ENCODE peak calls at places on chromosomes 7 and 10, in seven cellular contexts. A is effector memory CD4-positive, alpha-beta T cell; H is H7; G is tibial artery; U is IMR-90; N is PC-9; C is CD8-positive, alpha-beta memory T cell. V is an unnamed sample.
A peak's percentile ranks its signal among the peaks of the same experiment; 100 is the strongest.

GRCh38 chr7:66964391-66964790 is 31.0 kb downstream of the SBDS start:
- DNase-seq in C (no peak), U (peak; percentile 65), A (no peak), H (no peak), G (no peak), N (no peak), V (no peak)

GRCh38 chr7:151008511-151009323 is 15.6 kb downstream of the ATG9B start:
- DNase-seq in N (no peak), U (no peak), G (no peak), H (peak; percentile 97), C (peak; percentile 76), A (peak; percentile 71), V (peak; percentile 69)

GRCh38 chr7:147153571-147153970 is 1037.0 kb downstream of the CNTNAP2 start:
- DNase-seq in C (no peak), G (no peak), N (no peak), U (no peak), A (no peak), H (no peak), V (no peak)

GRCh38 chr7:32223721-32224120 is 153.5 kb upstream of the PDE1C start:
- DNase-seq in A (no peak), C (no peak), U (no peak), N (no peak), H (no peak), G (no peak), V (no peak)

GRCh38 chr10:112832361-112832878 is 117.6 kb upstream of the TCF7L2 start:
- DNase-seq in U (peak; percentile 18), N (peak; percentile 43), A (no peak), C (no peak), H (peak; percentile 89), G (no peak), V (no peak)

GRCh38 chr7:16579216-16579615 is 52.6 kb downstream of the LRRC72 start:
- DNase-seq in U (no peak), C (no peak), A (no peak), N (no peak), H (no peak), G (no peak), V (no peak)

GRCh38 chr7:12220321-12221046 is 9.4 kb downstream of the TMEM106B start:
- DNase-seq in U (no peak), N (no peak), H (no peak), C (no peak), A (no peak), G (no peak), V (no peak)

GRCh38 chr7:1438821-1439220 is 20.4 kb downstream of the MICALL2 start:
- DNase-seq in N (no peak), G (no peak), H (no peak), A (no peak), U (no peak), C (no peak), V (no peak)

GRCh38 chr7:36564500-36564899 is 159.8 kb downstream of the AOAH start:
- DNase-seq in U (no peak), A (no peak), G (no peak), H (no peak), C (no peak), N (no peak), V (no peak)

GRCh38 chr7:69739906-69740545 is 141.8 kb downstream of the AUTS2 start:
- DNase-seq in U (no peak), N (no peak), A (no peak), G (peak; percentile 29), H (no peak), C (no peak), V (no peak)

GRCh38 chr7:95421847-95422444 is 12.9 kb downstream of the PON2 start:
- DNase-seq in H (no peak), A (no peak), G (no peak), N (no peak), C (no peak), U (peak; percentile 36), V (no peak)

GRCh38 chr10:124741281-124741921 is 2.8 kb downstream of the FAM53B start:
- DNase-seq in A (peak; percentile 57), G (peak; percentile 86), U (peak; percentile 64), N (peak; percentile 65), H (peak; percentile 91), C (peak; percentile 69), V (peak; percentile 84)

GRCh38 chr10:124738441-124738840 is 5.7 kb downstream of the FAM53B start:
- DNase-seq in G (no peak), C (no peak), U (no peak), H (no peak), N (no peak), A (no peak), V (no peak)

GRCh38 chr10:124739119-124739921 is 4.9 kb downstream of the FAM53B start:
- DNase-seq in H (no peak), U (no peak), A (no peak), C (no peak), N (no peak), G (no peak), V (no peak)

GRCh38 chr10:124740374-124741280 is 3.6 kb downstream of the FAM53B start:
- DNase-seq in H (no peak), G (peak; percentile 79), C (no peak), A (no peak), N (no peak), U (peak; percentile 41), V (no peak)

GRCh38 chr10:124739996-124740373 is 4.2 kb downstream of the FAM53B start:
- DNase-seq in U (no peak), A (no peak), G (no peak), C (no peak), H (no peak), N (no peak), V (no peak)
- H3K27me3 ChIP-seq in U (no peaks in the 10 kb centered on the region), A (no peaks in the 10 kb centered on the region), G (no peaks in the 10 kb centered on the region), C (no peaks in the 10 kb centered on the region), H (peaks cover 9% of the 10 kb centered on the region), N (no peaks in the 10 kb centered on the region), V (no peaks in the 10 kb centered on the region)

GRCh38 chr10:339038-339391 is 203.8 kb downstream of the ZMYND11 start:
- DNase-seq in A (no peak), U (peak; percentile 11), H (peak; percentile 18), C (no peak), N (peak; percentile 27), G (no peak), V (no peak)

GRCh38 chr10:335151-335800 is 200.0 kb downstream of the ZMYND11 start:
- DNase-seq in A (no peak), H (peak; percentile 30), U (peak; percentile 44), C (no peak), G (no peak), N (no peak), V (no peak)

GRCh38 chr10:338176-339037 is 203.2 kb downstream of the ZMYND11 start:
- DNase-seq in H (no peak), C (no peak), A (no peak), U (peak; percentile 16), G (no peak), N (peak; percentile 49), V (no peak)

GRCh38 chr10:340646-341045 is 205.4 kb downstream of the ZMYND11 start:
- DNase-seq in H (peak; percentile 24), U (no peak), A (no peak), G (no peak), C (no peak), N (no peak), V (no peak)

GRCh38 chr10:336247-336646 is 201.0 kb downstream of the ZMYND11 start:
- DNase-seq in U (no peak), C (no peak), N (no peak), G (no peak), A (no peak), H (no peak), V (no peak)
- H3K36me3 ChIP-seq in U (peaks cover 44% of the 10 kb centered on the region), C (no peaks in the 10 kb centered on the region), N (no peaks in the 10 kb centered on the region), G (peaks cover 11% of the 10 kb centered on the region), A (no peaks in the 10 kb centered on the region), H (peaks cover 4% of the 10 kb centered on the region), V (no peaks in the 10 kb centered on the region)

GRCh38 chr7:68148440-68148839 is 1151.8 kb downstream of the TYW1 start:
- DNase-seq in G (no peak), U (no peak), N (no peak), H (no peak), C (no peak), A (no peak), V (no peak)
- H3K27me3 ChIP-seq in G (no peaks in the 10 kb centered on the region), U (no peaks in the 10 kb centered on the region), N (no peaks in the 10 kb centered on the region), H (no peaks in the 10 kb centered on the region), C (no peaks in the 10 kb centered on the region), A (no peaks in the 10 kb centered on the region), V (no peaks in the 10 kb centered on the region)

GRCh38 chr7:105567024-105567423 is 14.3 kb downstream of the EFCAB10 start:
- DNase-seq in U (no peak), H (no peak), A (no peak), C (no peak), N (no peak), G (no peak), V (no peak)
- H3K36me3 ChIP-seq in U (peaks cover 25% of the 10 kb centered on the region), H (peaks cover 5% of the 10 kb centered on the region), A (peaks cover 41% of the 10 kb centered on the region), C (peaks cover 15% of the 10 kb centered on the region), N (peaks cover 33% of the 10 kb centered on the region), G (peaks cover 48% of the 10 kb centered on the region), V (peaks cover 58% of the 10 kb centered on the region)

DNA sequence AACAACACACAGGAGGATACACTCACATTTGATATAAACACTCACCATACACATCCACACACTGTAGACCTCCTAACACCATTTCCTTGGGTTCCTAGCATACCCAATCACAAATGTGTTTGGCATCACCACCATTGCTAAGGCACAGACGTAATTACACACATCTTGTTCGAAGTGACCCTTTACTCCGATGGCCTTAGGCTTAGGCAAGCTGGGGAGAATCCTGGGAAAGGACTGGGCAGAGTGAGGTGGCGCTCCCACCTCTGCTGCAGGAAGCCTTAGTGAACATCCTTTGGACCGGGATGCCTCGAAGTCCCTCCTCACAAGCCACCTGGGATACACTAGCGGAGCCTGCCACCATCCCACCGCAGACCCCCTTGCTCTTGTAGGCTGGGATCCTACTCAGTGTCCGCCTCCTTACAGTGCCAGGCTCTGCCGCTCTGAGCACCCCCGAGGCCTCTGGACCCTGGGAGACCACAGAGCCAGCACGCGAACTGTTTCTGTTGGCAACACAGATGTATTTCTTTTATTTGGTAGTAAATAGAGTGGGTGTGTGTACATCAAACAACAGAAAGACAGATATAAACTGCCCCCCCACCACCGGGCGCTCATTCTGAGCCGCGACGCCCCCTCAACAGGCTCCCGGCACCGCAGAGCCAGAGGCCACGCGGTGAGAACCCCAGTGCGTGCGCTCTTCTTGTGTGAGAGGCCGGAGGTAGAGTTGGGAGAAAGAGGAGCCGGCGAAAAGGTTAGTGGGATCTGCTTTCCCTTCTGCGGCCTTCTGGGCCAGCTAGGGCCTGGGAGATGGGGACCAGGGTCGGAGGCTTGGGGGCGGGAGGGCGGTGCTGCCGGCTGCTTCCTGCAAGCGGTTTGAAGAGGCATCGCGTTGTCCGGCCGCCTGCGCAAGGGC is 5.9 kb upstream of the HMX2 start:
- DNase-seq in H (peak; percentile 69), N (no peak), U (no peak), C (no peak), A (no peak), G (no peak), V (no peak)
- H3K27me3 ChIP-seq in H (peaks cover 100% of the 10 kb centered on the region), N (peaks cover 7% of the 10 kb centered on the region), U (peaks cover 99% of the 10 kb centered on the region), C (peaks cover 89% of the 10 kb centered on the region), A (peaks cover 91% of the 10 kb centered on the region), G (no peaks in the 10 kb centered on the region), V (peaks cover 53% of the 10 kb centered on the region)